ENCODE peak calls at places on chromosomes 7 and 10, in six cellular contexts. A is OCI-LY7, V is midbrain, T is lung, K is GM06990, D is epithelial cell of esophagus. Q is an unnamed sample.

GRCh38 chr10:49768329-49768728 is 6.2 kb upstream of the OGDHL start:
- DNase-seq in A (no peak), V (no peak), T (no peak), K (no peak), D (no peak), Q (no peak)

GRCh38 chr10:50651808-50652207 is 28.1 kb upstream of the SGMS1 start:
- DNase-seq in A (peak; percentile 65), V (no peak), T (no peak), K (no peak), D (no peak), Q (no peak)

GRCh38 chr10:31760674-31761081 is 168.0 kb downstream of the ARHGAP12 start:
- DNase-seq in A (no peak), V (no peak), T (no peak), K (no peak), D (no peak), Q (no peak)

GRCh38 chr10:8889538-8889937 is 835.0 kb downstream of the GATA3 start:
- DNase-seq in A (no peak), V (no peak), T (no peak), K (no peak), D (no peak), Q (no peak)

GRCh38 chr10:72069751-72070501 is 18.4 kb downstream of the SPOCK2 start:
- DNase-seq in A (no peak), V (no peak), T (no peak), K (no peak), D (no peak), Q (no peak)

GRCh38 chr10:91380873-91381561 is 29.1 kb upstream of the HECTD2 start:
- DNase-seq in A (no peak), V (no peak), T (no peak), K (no peak), D (no peak), Q (no peak)

GRCh38 chr10:10209152-10209551 is 808.5 kb upstream of the CELF2 start:
- DNase-seq in A (peak; percentile 53), V (no peak), T (peak; percentile 32), K (peak; percentile 9), D (peak; percentile 46), Q (no peak)

GRCh38 chr10:92574545-92575377 is 868 bp upstream of the IDE start:
- DNase-seq in A (peak; percentile 55), V (no peak), T (no peak), K (no peak), D (peak; percentile 39), Q (no peak)

GRCh38 chr10:60943372-60944158 is 420 bp downstream of the RHOBTB1 start:
- DNase-seq in A (no peak), V (peak; percentile 62), T (peak; percentile 76), K (peak; percentile 9), D (peak; percentile 48), Q (peak; percentile 30)

GRCh38 chr10:73641272-73642060 is at the start of gene MYOZ1:
- DNase-seq in A (no peak), V (no peak), T (no peak), K (no peak), D (peak; percentile 27), Q (no peak)

GRCh38 chr10:124860426-124860825 is 58.8 kb downstream of the ABRAXAS2 start:
- DNase-seq in A (no peak), V (no peak), T (no peak), K (no peak), D (no peak), Q (no peak)

GRCh38 chr7:151614019-151614418 is 94.3 kb upstream of the RHEB start:
- DNase-seq in A (no peak), V (no peak), T (no peak), K (no peak), D (no peak), Q (no peak)

GRCh38 chr7:74317146-74317782 is 28.1 kb downstream of the CLIP2 start:
- DNase-seq in A (no peak), V (no peak), T (no peak), K (no peak), D (no peak), Q (no peak)

GRCh38 chr10:44985175-44985681 is 6.6 kb upstream of the DEPP1 start:
- DNase-seq in A (no peak), V (no peak), T (no peak), K (no peak), D (no peak), Q (no peak)

GRCh38 chr7:422886-423225 is 96.8 kb downstream of the PDGFA start:
- DNase-seq in A (no peak), V (no peak), T (no peak), K (no peak), D (no peak), Q (no peak)

GRCh38 chr7:138510003-138510402 is 49.9 kb downstream of the TRIM24 start:
- DNase-seq in A (no peak), V (no peak), T (no peak), K (no peak), D (no peak), Q (no peak)

GRCh38 chr10:10545771-10546170 is 471.9 kb upstream of the CELF2 start:
- DNase-seq in A (no peak), V (no peak), T (no peak), K (no peak), D (no peak), Q (no peak)

GRCh38 chr10:116752969-116753665 is 10.8 kb upstream of the HSPA12A start:
- DNase-seq in A (no peak), V (peak; percentile 77), T (no peak), K (no peak), D (no peak), Q (no peak)

GRCh38 chr7:17460665-17461064 is 162.2 kb downstream of the AHR start:
- DNase-seq in A (no peak), V (no peak), T (no peak), K (no peak), D (no peak), Q (no peak)

GRCh38 chr10:102280397-102281015 is 35.2 kb downstream of the GBF1 start:
- DNase-seq in A (no peak), V (no peak), T (no peak), K (no peak), D (no peak), Q (no peak)

GRCh38 chr10:16789765-16790164 is 27.5 kb downstream of the RSU1 start:
- DNase-seq in A (no peak), V (no peak), T (no peak), K (no peak), D (no peak), Q (no peak)

GRCh38 chr7:76430836-76431235 is 6.1 kb downstream of the ZP3 start:
- DNase-seq in A (no peak), V (no peak), T (no peak), K (no peak), D (no peak), Q (no peak)

GRCh38 chr7:51265066-51265907 is 51.3 kb downstream of the COBL start:
- DNase-seq in A (no peak), V (no peak), T (no peak), K (no peak), D (no peak), Q (peak; percentile 86)

GRCh38 chr10:86256690-86257315 is 109.8 kb downstream of the GRID1 start:
- DNase-seq in A (no peak), V (no peak), T (no peak), K (no peak), D (no peak), Q (peak; percentile 36)

Q was measured in Peyer's patch.